ENCODE peak calls at places on chromosomes 4 and X, in eight cellular contexts. M, G, Y, F, C, X, I and R are unnamed samples.

GRCh38 chrX:23782455-23782854 is 518 bp upstream of the SAT1 start:
- DNase-seq in I (no peak), M (no peak), G (no peak), X (peak; percentile 37), Y (no peak), C (no peak), F (no peak), R (no peak)

GRCh38 chr4:48722509-48723446 is 57.3 kb downstream of the FRYL start:
- DNase-seq in M (no peak), X (peak; percentile 56), Y (no peak), F (no peak), C (no peak), I (no peak), G (no peak), R (no peak)

GRCh38 chrX:83419030-83419792 is 88.9 kb upstream of the POU3F4 start:
- DNase-seq in X (no peak), Y (peak; percentile 27), G (no peak), M (no peak), F (no peak), I (no peak), C (no peak), R (peak; percentile 0)

GRCh38 chr4:31655328-31655727 is 935.2 kb downstream of the PCDH7 start:
- DNase-seq in I (no peak), F (no peak), C (peak; percentile 25), M (no peak), Y (no peak), G (no peak), X (peak; percentile 54), R (no peak)

GRCh38 chr4:85474818-85475630 is at the start of gene ARHGAP24:
- DNase-seq in M (no peak), I (peak; percentile 76), Y (peak; percentile 88), X (peak; percentile 100), C (peak; percentile 97), F (peak; percentile 38), G (peak; percentile 37), R (peak; percentile 92)

GRCh38 chr4:90293320-90293719 is 166.1 kb downstream of the CCSER1 start:
- DNase-seq in Y (no peak), C (peak; percentile 33), F (no peak), X (peak; percentile 36), G (no peak), M (no peak), I (no peak), R (no peak)

GRCh38 chrX:48083212-48083611 is 11.8 kb upstream of the ZNF630 start:
- DNase-seq in F (peak; percentile 5), G (peak; percentile 2), C (peak; percentile 51), M (peak; percentile 2), Y (no peak), X (peak; percentile 42), I (peak; percentile 43), R (no peak)

GRCh38 chr4:80206541-80207171 is 9.4 kb downstream of the PRDM8 start:
- DNase-seq in I (no peak), G (no peak), Y (peak; percentile 58), F (no peak), M (no peak), C (no peak), X (no peak), R (no peak)

GRCh38 chr4:7320413-7320812 is 114.3 kb downstream of the PSAPL1 start:
- DNase-seq in M (no peak), F (no peak), G (no peak), I (no peak), C (no peak), Y (no peak), X (no peak), R (no peak)

GRCh38 chr4:89312066-89312465 is 4.5 kb upstream of the GPRIN3 start:
- DNase-seq in X (no peak), G (no peak), C (no peak), M (no peak), F (no peak), I (no peak), Y (no peak), R (no peak)

GRCh38 chr4:528296-528695 is 29.3 kb downstream of the PIGG start:
- DNase-seq in M (no peak), C (no peak), Y (peak; percentile 50), X (no peak), F (no peak), G (no peak), I (no peak), R (no peak)

GRCh38 chrX:15929231-15929630 is 74.6 kb upstream of the AP1S2 start:
- DNase-seq in I (no peak), X (no peak), G (no peak), F (no peak), M (no peak), C (no peak), Y (no peak), R (no peak)

GRCh38 chr4:40525811-40526598 is 103.7 kb downstream of the RBM47 start:
- DNase-seq in G (no peak), I (no peak), Y (no peak), X (peak; percentile 94), M (no peak), F (no peak), C (peak; percentile 82), R (no peak)

GRCh38 chrX:25017667-25018247 is 2.0 kb upstream of the ARX start:
- DNase-seq in C (no peak), X (no peak), M (no peak), I (no peak), G (peak; percentile 34), F (no peak), Y (peak; percentile 43), R (no peak)

GRCh38 chr4:159983080-159983479 is 880.2 kb downstream of the RAPGEF2 start:
- DNase-seq in F (no peak), G (no peak), C (no peak), Y (no peak), I (no peak), X (no peak), M (no peak), R (no peak)

GRCh38 chrX:139106111-139106510 is 394.6 kb upstream of the FGF13 start:
- DNase-seq in X (peak; percentile 16), F (no peak), Y (no peak), I (no peak), G (no peak), C (peak; percentile 36), M (no peak), R (no peak)

GRCh38 chr4:180059216-180059881 is 2183.9 kb upstream of the TENM3 start:
- DNase-seq in X (peak; percentile 0), I (peak; percentile 10), G (peak; percentile 28), F (no peak), M (no peak), Y (peak; percentile 74), C (no peak), R (no peak)

GRCh38 chrX:135345328-135345645 is 36.0 kb downstream of the ETDC start:
- DNase-seq in Y (no peak), G (peak; percentile 1), F (no peak), C (no peak), I (peak; percentile 35), X (peak; percentile 30), M (no peak), R (peak; percentile 4)

GRCh38 chr4:99404595-99405287 is 30.4 kb downstream of the ADH7 start:
- DNase-seq in G (no peak), Y (no peak), C (peak; percentile 84), I (no peak), F (peak; percentile 17), M (no peak), X (peak; percentile 95), R (no peak)

GRCh38 chr4:53962516-53963225 is 101.7 kb downstream of the CHIC2 start:
- DNase-seq in M (no peak), C (peak; percentile 80), G (peak; percentile 22), F (no peak), Y (peak; percentile 13), X (peak; percentile 90), I (no peak), R (peak; percentile 35)

GRCh38 chrX:1486177-1486576 is 33.5 kb upstream of the ASMTL start:
- DNase-seq in X (no peak), G (no peak), Y (no peak), M (no peak), I (no peak), C (no peak), F (no peak), R (no peak)

GRCh38 chr4:58981828-58982227 is 1871.6 kb upstream of the IGFBP7 start:
- DNase-seq in X (no peak), I (no peak), Y (no peak), M (no peak), G (no peak), F (no peak), C (no peak), R (no peak)

GRCh38 chrX:10981491-10981890 is 129.6 kb upstream of the HCCS start:
- DNase-seq in Y (no peak), X (no peak), M (no peak), C (no peak), G (no peak), F (no peak), I (no peak), R (no peak)

GRCh38 chr4:25817059-25817681 is 45.6 kb downstream of the SEL1L3 start:
- DNase-seq in G (no peak), F (no peak), X (peak; percentile 90), M (no peak), Y (no peak), I (no peak), C (peak; percentile 71), R (no peak)

GRCh38 chr4:6782147-6782845 is at the start of gene KIAA0232:
- DNase-seq in F (peak; percentile 85), I (peak; percentile 95), Y (peak; percentile 97), G (peak; percentile 94), C (peak; percentile 96), X (peak; percentile 95), M (peak; percentile 88), R (peak; percentile 67)

GRCh38 chr4:184342167-184342856 is 124.6 kb upstream of the ENPP6 start:
- DNase-seq in F (no peak), C (no peak), X (no peak), Y (no peak), I (no peak), M (no peak), G (no peak), R (no peak)

GRCh38 chrX:22686138-22686541 is 313.6 kb upstream of the DDX53 start:
- DNase-seq in X (peak; percentile 55), C (peak; percentile 3), M (no peak), G (peak; percentile 72), I (no peak), F (no peak), Y (no peak), R (peak; percentile 67)

GRCh38 chr4:101028886-101029285 is 318.4 kb downstream of the PPP3CA start:
- DNase-seq in F (no peak), C (no peak), Y (no peak), I (no peak), G (no peak), M (no peak), X (no peak), R (no peak)